ENCODE peak calls at places on chromosomes 11 and 22, in seven cellular contexts. One of them, this sample, is unnamed.

GRCh38 chr11:46309669-46310288 is 32.3 kb downstream of the CREB3L1 start:
- DNase-seq in activated naive CD4-positive, alpha-beta T cell treated with Interleukin-2 at 50 U/mL for 16 hours: no peak
- DNase-seq in AML-193: peak; percentile 33
- DNase-seq in HCEC 1CT: no peak
- DNase-seq in hypothalamus: no peak
- DNase-seq in stimulated activated CD4-positive, alpha-beta T cell treated with anti-CD3 and anti-CD28 coated beads, Interleukin-15, amount 100 ng/mL, for 1 hour: no peak
- DNase-seq in neural progenitor cell: no peak
- DNase-seq in this sample: no peak

GRCh38 chr11:10317776-10318526 is 13.1 kb downstream of the ADM start:
- DNase-seq in activated naive CD4-positive, alpha-beta T cell treated with Interleukin-2 at 50 U/mL for 16 hours: no peak
- DNase-seq in AML-193: no peak
- DNase-seq in HCEC 1CT: no peak
- DNase-seq in hypothalamus: no peak
- DNase-seq in stimulated activated CD4-positive, alpha-beta T cell treated with anti-CD3 and anti-CD28 coated beads, Interleukin-15, amount 100 ng/mL, for 1 hour: no peak
- DNase-seq in neural progenitor cell: peak; percentile 29
- DNase-seq in this sample: no peak

GRCh38 chr11:12677131-12677530 is 2.9 kb downstream of the TEAD1 start:
- DNase-seq in activated naive CD4-positive, alpha-beta T cell treated with Interleukin-2 at 50 U/mL for 16 hours: no peak
- DNase-seq in AML-193: no peak
- DNase-seq in HCEC 1CT: peak; percentile 61
- DNase-seq in hypothalamus: no peak
- DNase-seq in stimulated activated CD4-positive, alpha-beta T cell treated with anti-CD3 and anti-CD28 coated beads, Interleukin-15, amount 100 ng/mL, for 1 hour: no peak
- DNase-seq in neural progenitor cell: peak; percentile 56
- DNase-seq in this sample: no peak

GRCh38 chr11:122673706-122674105 is 18.2 kb downstream of the UBASH3B start:
- DNase-seq in activated naive CD4-positive, alpha-beta T cell treated with Interleukin-2 at 50 U/mL for 16 hours: no peak
- DNase-seq in AML-193: peak; percentile 51
- DNase-seq in HCEC 1CT: peak; percentile 40
- DNase-seq in hypothalamus: no peak
- DNase-seq in stimulated activated CD4-positive, alpha-beta T cell treated with anti-CD3 and anti-CD28 coated beads, Interleukin-15, amount 100 ng/mL, for 1 hour: no peak
- DNase-seq in neural progenitor cell: no peak
- DNase-seq in this sample: no peak

GRCh38 chr11:927871-928270 is 2.2 kb downstream of the AP2A2 start:
- DNase-seq in activated naive CD4-positive, alpha-beta T cell treated with Interleukin-2 at 50 U/mL for 16 hours: peak; percentile 23
- DNase-seq in AML-193: no peak
- DNase-seq in HCEC 1CT: no peak
- DNase-seq in hypothalamus: no peak
- DNase-seq in stimulated activated CD4-positive, alpha-beta T cell treated with anti-CD3 and anti-CD28 coated beads, Interleukin-15, amount 100 ng/mL, for 1 hour: no peak
- DNase-seq in neural progenitor cell: no peak
- DNase-seq in this sample: no peak

GRCh38 chr22:48641906-48642475 is 1185.7 kb downstream of the BRD1 start:
- DNase-seq in activated naive CD4-positive, alpha-beta T cell treated with Interleukin-2 at 50 U/mL for 16 hours: no peak
- DNase-seq in AML-193: no peak
- DNase-seq in HCEC 1CT: no peak
- DNase-seq in hypothalamus: no peak
- DNase-seq in stimulated activated CD4-positive, alpha-beta T cell treated with anti-CD3 and anti-CD28 coated beads, Interleukin-15, amount 100 ng/mL, for 1 hour: no peak
- DNase-seq in neural progenitor cell: no peak
- DNase-seq in this sample: no peak

GRCh38 chr11:96055706-96056387 is 131.9 kb upstream of the MTMR2 start:
- DNase-seq in activated naive CD4-positive, alpha-beta T cell treated with Interleukin-2 at 50 U/mL for 16 hours: peak; percentile 14
- DNase-seq in AML-193: no peak
- DNase-seq in HCEC 1CT: peak; percentile 78
- DNase-seq in hypothalamus: no peak
- DNase-seq in stimulated activated CD4-positive, alpha-beta T cell treated with anti-CD3 and anti-CD28 coated beads, Interleukin-15, amount 100 ng/mL, for 1 hour: no peak
- DNase-seq in neural progenitor cell: peak; percentile 43
- DNase-seq in this sample: no peak

GRCh38 chr11:125397421-125397820 is 98.6 kb downstream of the FEZ1 start:
- DNase-seq in activated naive CD4-positive, alpha-beta T cell treated with Interleukin-2 at 50 U/mL for 16 hours: no peak
- DNase-seq in AML-193: no peak
- DNase-seq in HCEC 1CT: no peak
- DNase-seq in hypothalamus: no peak
- DNase-seq in stimulated activated CD4-positive, alpha-beta T cell treated with anti-CD3 and anti-CD28 coated beads, Interleukin-15, amount 100 ng/mL, for 1 hour: no peak
- DNase-seq in neural progenitor cell: no peak
- DNase-seq in this sample: no peak

GRCh38 chr22:16949561-16949960 is 58.5 kb downstream of the GAB4 start:
- DNase-seq in activated naive CD4-positive, alpha-beta T cell treated with Interleukin-2 at 50 U/mL for 16 hours: no peak
- DNase-seq in AML-193: no peak
- DNase-seq in HCEC 1CT: no peak
- DNase-seq in hypothalamus: no peak
- DNase-seq in stimulated activated CD4-positive, alpha-beta T cell treated with anti-CD3 and anti-CD28 coated beads, Interleukin-15, amount 100 ng/mL, for 1 hour: no peak
- DNase-seq in neural progenitor cell: no peak
- DNase-seq in this sample: no peak

GRCh38 chr11:34182921-34183685 is 77.7 kb downstream of the NAT10 start:
- DNase-seq in activated naive CD4-positive, alpha-beta T cell treated with Interleukin-2 at 50 U/mL for 16 hours: no peak
- DNase-seq in AML-193: no peak
- DNase-seq in HCEC 1CT: no peak
- DNase-seq in hypothalamus: no peak
- DNase-seq in stimulated activated CD4-positive, alpha-beta T cell treated with anti-CD3 and anti-CD28 coated beads, Interleukin-15, amount 100 ng/mL, for 1 hour: no peak
- DNase-seq in neural progenitor cell: no peak
- DNase-seq in this sample: no peak

GRCh38 chr11:57214494-57214893 is 22.6 kb downstream of the APLNR start:
- DNase-seq in activated naive CD4-positive, alpha-beta T cell treated with Interleukin-2 at 50 U/mL for 16 hours: no peak
- DNase-seq in AML-193: no peak
- DNase-seq in HCEC 1CT: peak; percentile 85
- DNase-seq in hypothalamus: no peak
- DNase-seq in stimulated activated CD4-positive, alpha-beta T cell treated with anti-CD3 and anti-CD28 coated beads, Interleukin-15, amount 100 ng/mL, for 1 hour: no peak
- DNase-seq in neural progenitor cell: no peak
- DNase-seq in this sample: no peak

GRCh38 chr22:49622241-49623105 is 205.2 kb downstream of the BRD1 start:
- DNase-seq in activated naive CD4-positive, alpha-beta T cell treated with Interleukin-2 at 50 U/mL for 16 hours: no peak
- DNase-seq in AML-193: no peak
- DNase-seq in HCEC 1CT: no peak
- DNase-seq in hypothalamus: no peak
- DNase-seq in stimulated activated CD4-positive, alpha-beta T cell treated with anti-CD3 and anti-CD28 coated beads, Interleukin-15, amount 100 ng/mL, for 1 hour: no peak
- DNase-seq in neural progenitor cell: no peak
- DNase-seq in this sample: no peak

GRCh38 chr11:128361451-128362020 is 225.8 kb downstream of the ETS1 start:
- DNase-seq in activated naive CD4-positive, alpha-beta T cell treated with Interleukin-2 at 50 U/mL for 16 hours: no peak
- DNase-seq in AML-193: no peak
- DNase-seq in HCEC 1CT: peak; percentile 57
- DNase-seq in hypothalamus: no peak
- DNase-seq in stimulated activated CD4-positive, alpha-beta T cell treated with anti-CD3 and anti-CD28 coated beads, Interleukin-15, amount 100 ng/mL, for 1 hour: no peak
- DNase-seq in neural progenitor cell: no peak
- DNase-seq in this sample: no peak

GRCh38 chr11:37442576-37442975 is 844.5 kb upstream of the RAG2 start:
- DNase-seq in activated naive CD4-positive, alpha-beta T cell treated with Interleukin-2 at 50 U/mL for 16 hours: no peak
- DNase-seq in AML-193: no peak
- DNase-seq in HCEC 1CT: no peak
- DNase-seq in hypothalamus: no peak
- DNase-seq in stimulated activated CD4-positive, alpha-beta T cell treated with anti-CD3 and anti-CD28 coated beads, Interleukin-15, amount 100 ng/mL, for 1 hour: no peak
- DNase-seq in neural progenitor cell: no peak
- DNase-seq in this sample: no peak